ENCODE peak calls at places on chromosomes 11 and 22, in six cellular contexts. D, J, H, V, Z and G are unnamed samples.

GRCh38 chr11:134367781-134368180 is 36.0 kb downstream of the GLB1L2 start:
- DNase-seq in J (no peak), V (no peak), D (no peak), Z (no peak), H (no peak), G (no peak)

GRCh38 chr22:49208768-49209252 is 618.9 kb downstream of the BRD1 start:
- DNase-seq in Z (peak), J (peak), H (peak), V (peak), D (no peak), G (no peak)

GRCh38 chr11:11243790-11244469 is 109.1 kb downstream of the CSNK2A3 start:
- DNase-seq in V (peak), D (no peak), Z (peak), J (no peak), H (no peak), G (no peak)

GRCh38 chr11:19889531-19889930 is 176.9 kb downstream of the NAV2 start:
- DNase-seq in Z (no peak), V (no peak), J (no peak), D (no peak), H (no peak), G (no peak)

GRCh38 chr11:109815529-109816105 is 277.6 kb upstream of the ZC3H12C start:
- DNase-seq in V (no peak), Z (no peak), J (no peak), D (no peak), H (no peak), G (no peak)

GRCh38 chr22:29727248-29727551 is 7.4 kb downstream of the CABP7 start:
- DNase-seq in Z (peak), H (no peak), J (no peak), V (peak), D (no peak), G (no peak)

GRCh38 chr11:14055936-14056335 is 93.4 kb downstream of the SPON1 start:
- DNase-seq in Z (no peak), J (no peak), D (no peak), V (no peak), H (no peak), G (no peak)

GRCh38 chr11:67416416-67417335 is 1.2 kb downstream of the CARNS1 start:
- DNase-seq in Z (no peak), H (no peak), V (peak), J (no peak), D (peak), G (no peak)

GRCh38 chr22:39132871-39133524 is 19.5 kb downstream of the CBX7 start:
- DNase-seq in J (no peak), D (no peak), H (no peak), Z (no peak), V (no peak), G (no peak)

GRCh38 chr11:117459121-117459978 is 131.7 kb downstream of the CEP164 start:
- DNase-seq in Z (no peak), V (no peak), D (no peak), H (no peak), J (no peak), G (no peak)

GRCh38 chr11:96207459-96208449 is 135.2 kb downstream of the MAML2 start:
- DNase-seq in V (peak), H (no peak), Z (no peak), D (no peak), J (no peak), G (no peak)

GRCh38 chr22:41775338-41775737 is 25.1 kb upstream of the CCDC134 start:
- DNase-seq in J (no peak), D (no peak), H (no peak), V (no peak), Z (no peak), G (no peak)

GRCh38 chr22:28299760-28300159 is 379.9 kb downstream of the TTC28 start:
- DNase-seq in H (no peak), V (no peak), Z (no peak), J (no peak), D (peak), G (no peak)

GRCh38 chr22:39427751-39428596 is 28.4 kb downstream of the TAB1 start:
- DNase-seq in H (no peak), J (no peak), Z (no peak), V (no peak), D (no peak), G (no peak)

GRCh38 chr11:13135385-13136271 is 126.5 kb downstream of the RASSF10 start:
- DNase-seq in J (no peak), H (no peak), V (no peak), Z (peak), D (no peak), G (no peak)

GRCh38 chr11:39768214-39768613 is 1691.2 kb downstream of the LRRC4C start:
- DNase-seq in Z (no peak), H (no peak), J (no peak), D (no peak), V (no peak), G (no peak)

GRCh38 chr11:287821-288327 is 1.1 kb upstream of the PGGHG start:
- DNase-seq in V (no peak), H (no peak), Z (peak), J (peak), D (no peak), G (no peak)

GRCh38 chr11:74648894-74649293 is 56.5 kb downstream of the POLD3 start:
- DNase-seq in V (no peak), H (no peak), D (no peak), Z (no peak), J (no peak), G (no peak)
- TF ChIP-seq POLR2A in V (no peak), H (no peak), D (no peak), Z (no peak), J (no peak), G (no peak)

DNA sequence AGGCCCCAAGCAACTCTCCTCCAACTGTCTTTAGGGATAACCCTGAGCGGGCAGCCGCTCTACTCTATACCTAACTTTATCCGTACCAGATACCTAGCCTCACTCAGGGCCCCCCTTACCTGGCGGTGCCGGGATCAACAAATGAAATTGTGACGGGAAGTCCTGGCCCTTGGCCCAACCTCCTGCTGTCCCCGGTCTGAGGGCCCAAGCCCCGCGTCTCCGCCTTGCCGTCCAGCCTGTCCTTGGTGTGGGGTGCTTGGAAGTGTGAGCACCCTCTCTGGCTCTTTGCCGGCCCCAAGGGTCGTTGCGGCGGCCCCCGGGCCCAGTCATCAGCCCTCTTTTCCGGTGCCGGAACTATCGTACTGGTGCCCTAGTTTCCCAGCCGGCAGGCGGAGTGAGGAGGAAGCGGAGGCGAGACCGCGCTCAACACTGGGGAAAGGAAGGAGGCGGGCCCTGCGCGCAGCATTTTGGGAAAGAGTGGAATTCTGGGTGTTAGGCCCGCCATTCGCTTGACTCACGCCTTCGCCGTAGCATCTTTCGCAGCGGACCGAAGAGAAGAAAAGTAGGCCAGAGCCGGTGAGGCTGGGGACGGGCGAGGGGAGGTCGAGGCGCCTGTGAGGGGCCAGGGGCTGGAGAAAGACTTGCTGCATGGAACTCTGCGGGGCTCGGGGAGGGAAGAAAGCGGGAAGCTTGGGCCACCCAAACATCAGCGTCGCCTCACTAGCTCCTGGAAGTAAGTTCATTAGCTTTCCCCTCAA is at the start of gene SNRPD3:
- DNase-seq in D (peak), H (peak), V (peak), J (peak), Z (peak), G (peak)
- TF ChIP-seq POLR2A in D (peak), H (peak), V (peak), J (no peak), Z (peak), G (peak)

GRCh38 chr11:74744277-74744676 is 4.4 kb upstream of the RNF169 start:
- DNase-seq in V (no peak), J (no peak), H (no peak), Z (no peak), D (no peak), G (no peak)

GRCh38 chr11:74749965-74750296 is 1.3 kb downstream of the RNF169 start:
- DNase-seq in V (no peak), J (no peak), D (no peak), Z (peak), H (no peak), G (no peak)

GRCh38 chr11:74749127-74749964 is 697 bp downstream of the RNF169 start:
- DNase-seq in V (peak), J (no peak), D (peak), H (no peak), Z (peak), G (peak)

GRCh38 chr11:74746868-74747267 is 1.8 kb upstream of the RNF169 start:
- DNase-seq in V (no peak), H (no peak), D (no peak), J (no peak), Z (no peak), G (no peak)

GRCh38 chr11:74748211-74749126 is at the start of gene RNF169:
- DNase-seq in V (peak), D (peak), H (peak), Z (peak), J (peak), G (peak)
- TF ChIP-seq POLR2A in V (peak), D (peak), H (peak), Z (peak), J (no peak), G (peak)

DNA sequence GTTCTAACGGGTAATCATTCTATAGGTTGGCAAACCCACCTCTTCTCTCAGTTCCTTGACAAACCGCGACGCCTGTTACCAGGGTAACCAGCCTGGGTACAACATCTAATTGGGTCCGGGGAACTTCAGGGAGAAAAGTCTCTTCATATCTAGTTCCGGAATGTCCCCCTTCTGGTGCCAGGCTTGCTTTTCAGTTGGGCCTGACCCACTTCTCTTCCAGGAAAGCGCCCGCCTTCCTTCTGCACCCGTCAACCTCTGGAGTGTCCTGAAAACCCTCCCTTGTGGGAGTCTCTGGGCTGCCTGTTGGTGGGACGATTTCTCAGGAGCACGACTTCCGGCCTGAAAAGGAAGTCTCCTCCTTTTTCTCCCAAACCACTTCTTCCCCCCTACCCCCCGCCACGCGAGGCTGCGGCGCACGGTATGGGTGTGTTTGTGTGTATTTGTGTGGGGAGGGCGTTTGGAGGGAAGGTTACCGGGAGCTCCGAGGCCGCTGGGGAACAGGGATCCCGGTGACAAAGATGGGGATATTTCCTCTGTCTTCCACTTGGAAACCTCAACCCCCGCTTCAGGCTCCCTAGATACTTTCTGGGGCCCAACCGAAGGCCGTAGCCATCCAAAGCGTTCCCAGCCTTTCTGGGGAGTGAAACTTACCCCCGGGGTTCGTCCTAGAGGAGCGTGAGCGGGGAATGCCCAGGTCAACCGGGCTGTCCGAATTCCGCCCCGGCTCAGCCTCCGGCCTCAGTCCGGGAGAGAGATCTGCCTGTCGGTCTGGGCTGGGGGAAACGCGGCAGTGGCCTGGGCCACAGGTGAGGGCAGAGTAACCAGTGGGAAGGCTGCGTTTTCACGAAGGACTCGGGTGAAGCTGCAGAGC is at the start of the genes NKAPD1 and PIH1D2:
- DNase-seq in D (peak), J (peak), Z (peak), H (peak), V (peak), G (peak)
- TF ChIP-seq POLR2A in D (peak), J (no peak), Z (peak), H (no peak), V (peak), G (peak)

DNA sequence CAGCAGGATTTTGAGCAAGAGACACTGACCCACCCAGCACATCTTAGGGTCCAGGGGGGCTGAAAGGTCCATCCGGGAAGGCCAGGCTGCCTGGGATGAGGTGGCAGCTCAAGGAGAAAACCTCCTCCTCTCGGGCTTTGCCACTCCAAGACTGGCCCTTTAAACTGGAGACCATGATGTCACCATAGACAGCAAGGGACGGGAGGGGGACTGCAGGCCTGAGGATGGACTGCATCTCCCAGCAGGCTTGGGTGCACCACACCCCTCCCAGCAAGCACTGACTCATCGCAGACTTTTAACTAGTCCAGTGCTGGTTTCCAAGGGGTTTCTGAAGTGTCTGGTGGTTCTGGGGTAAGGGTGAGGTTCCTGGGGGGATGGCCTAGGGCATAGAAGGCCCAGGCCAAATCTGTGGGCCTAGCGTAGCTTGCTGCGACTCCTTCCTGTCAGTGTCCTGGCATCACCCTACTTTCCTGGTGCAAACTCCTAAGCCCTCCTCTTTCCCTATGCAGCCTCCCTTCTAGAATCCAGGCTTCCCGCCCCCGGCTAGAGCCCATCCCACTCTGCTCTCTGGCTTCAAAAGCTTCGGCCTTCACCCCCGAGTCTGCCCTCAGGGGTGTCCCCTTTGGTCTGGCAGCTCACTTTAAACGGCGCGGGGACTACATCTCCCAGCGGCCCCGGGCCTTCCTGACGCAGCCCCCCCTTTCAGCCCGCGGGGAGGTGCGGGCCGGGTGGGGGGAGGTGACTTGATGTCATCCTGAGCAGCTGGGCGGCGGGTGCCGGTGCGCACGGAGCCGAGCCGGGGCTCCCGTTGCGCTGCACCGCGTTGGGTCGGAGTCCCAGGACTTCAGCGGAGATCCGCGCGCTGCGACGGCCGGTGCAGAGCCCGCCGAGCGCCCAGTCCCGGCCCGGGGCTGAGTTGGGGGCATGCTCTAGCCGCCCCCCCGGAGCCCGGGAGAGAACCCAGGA is at the start of gene PPP2R5B:
- DNase-seq in D (peak), Z (peak), V (peak), J (peak), H (peak), G (peak)
- TF ChIP-seq POLR2A in D (peak), Z (peak), V (no peak), J (no peak), H (peak), G (peak)

GRCh38 chr22:19498154-19498865 is 18.6 kb downstream of the CDC45 start:
- DNase-seq in Z (no peak), J (no peak), D (no peak), V (no peak), H (peak), G (no peak)

GRCh38 chr22:19498866-19499190 is 19.1 kb downstream of the CDC45 start:
- DNase-seq in Z (no peak), V (no peak), H (peak), J (no peak), D (no peak), G (no peak)

GRCh38 chr22:19495562-19496323 is 16.0 kb downstream of the CDC45 start:
- DNase-seq in D (no peak), V (peak), J (no peak), H (no peak), Z (no peak), G (no peak)

GRCh38 chr22:19496324-19496630 is 16.6 kb downstream of the CDC45 start:
- DNase-seq in J (no peak), V (no peak), H (no peak), D (no peak), Z (no peak), G (no peak)

DNA sequence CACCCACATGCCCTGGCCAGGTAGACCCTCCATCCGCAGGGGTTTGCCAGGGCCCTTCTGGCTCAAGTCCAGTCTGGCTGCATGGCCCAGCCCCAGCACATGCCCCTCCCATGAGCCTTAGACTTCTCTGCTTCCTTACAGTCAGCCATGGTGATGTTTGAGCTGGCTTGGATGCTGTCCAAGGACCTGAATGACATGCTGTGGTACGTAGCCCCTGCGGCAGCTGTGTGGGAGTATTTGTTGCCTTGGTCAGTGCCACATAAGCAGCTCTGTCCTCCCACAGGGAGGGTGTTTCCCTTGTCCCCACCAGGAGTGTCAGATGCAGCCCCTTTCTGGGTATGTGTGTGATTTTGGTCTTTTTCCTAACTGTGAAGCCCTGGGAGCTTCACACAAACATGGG is 17.5 kb downstream of the CDC45 start:
- DNase-seq in D (peak), V (no peak), Z (peak), J (no peak), H (no peak), G (no peak)
- TF ChIP-seq POLR2A in D (no peak), V (no peak), Z (peak), J (no peak), H (no peak), G (no peak)